ENCODE peak calls at places on chromosome 12, in four cellular contexts. Q, W, X and E are unnamed samples.

GRCh38 chr12:66653801-66654200 is 25.1 kb downstream of the GRIP1 start:
- DNase-seq in Q (no peak), W (no peak), X (peak), E (no peak)

GRCh38 chr12:61095131-61095530 is 1165.1 kb upstream of the USP15 start:
- DNase-seq in Q (no peak), W (peak), X (no peak), E (no peak)

GRCh38 chr12:81229718-81230117 is 151.8 kb downstream of the ACSS3 start:
- DNase-seq in Q (no peak), W (no peak), X (no peak), E (no peak)

GRCh38 chr12:48580831-48581230 is 11.0 kb upstream of the LALBA start:
- DNase-seq in Q (no peak), W (no peak), X (no peak), E (peak)

GRCh38 chr12:127083028-127083949 is 1183.7 kb upstream of the TMEM132C start:
- DNase-seq in Q (no peak), W (peak), X (no peak), E (peak)

GRCh38 chr12:25723286-25723685 is 170.2 kb upstream of the LMNTD1 start:
- DNase-seq in Q (no peak), W (no peak), X (no peak), E (no peak)

GRCh38 chr12:121489874-121490273 is 90.0 kb downstream of the RNF34 start:
- DNase-seq in Q (no peak), W (no peak), X (no peak), E (no peak)

GRCh38 chr12:130617219-130617618 is 98.9 kb downstream of the RIMBP2 start:
- DNase-seq in Q (no peak), W (no peak), X (no peak), E (peak)

GRCh38 chr12:23472329-23472971 is 477.0 kb downstream of the SOX5 start:
- DNase-seq in Q (no peak), W (no peak), X (peak), E (peak)

GRCh38 chr12:27501956-27502562 is 21.9 kb upstream of the PPFIBP1 start:
- DNase-seq in Q (no peak), W (no peak), X (no peak), E (no peak)

GRCh38 chr12:131547560-131547959 is 163.3 kb upstream of the SFSWAP start:
- DNase-seq in Q (no peak), W (no peak), X (no peak), E (no peak)

GRCh38 chr12:104733717-104734175 is 224.3 kb downstream of the SLC41A2 start:
- DNase-seq in Q (no peak), W (no peak), X (peak), E (no peak)

GRCh38 chr12:116708826-116709756 is 28.8 kb downstream of the SPRING1 start:
- DNase-seq in Q (no peak), W (peak), X (peak), E (peak)

GRCh38 chr12:34402228-34402898 is 380.1 kb downstream of the ALG10 start:
- DNase-seq in Q (peak), W (no peak), X (peak), E (no peak)

GRCh38 chr12:10365716-10366433 is 24.0 kb downstream of the KLRK1 start:
- DNase-seq in Q (no peak), W (no peak), X (no peak), E (no peak)

GRCh38 chr12:93777249-93777648 is 100.1 kb downstream of the CRADD start:
- DNase-seq in Q (no peak), W (peak), X (no peak), E (no peak)

GRCh38 chr12:122023339-122024131 is 1.9 kb downstream of the BCL7A start:
- DNase-seq in Q (peak), W (peak), X (peak), E (peak)

GRCh38 chr12:127567531-127567930 is 699.4 kb upstream of the TMEM132C start:
- DNase-seq in Q (no peak), W (no peak), X (no peak), E (no peak)

GRCh38 chr12:13024151-13024946 is 19.8 kb upstream of the FAM234B start:
- DNase-seq in Q (no peak), W (peak), X (no peak), E (no peak)

GRCh38 chr12:51886021-51886710 is 1.7 kb upstream of the ANKRD33 start:
- DNase-seq in Q (peak), W (peak), X (peak), E (peak)

GRCh38 chr12:72031066-72031465 is 92.4 kb downstream of the TPH2 start:
- DNase-seq in Q (no peak), W (no peak), X (no peak), E (no peak)

GRCh38 chr12:5078423-5078822 is 34.7 kb downstream of the KCNA5 start:
- DNase-seq in Q (no peak), W (no peak), X (no peak), E (no peak)

GRCh38 chr12:107760207-107760816 is 625 bp downstream of the PRDM4 start:
- DNase-seq in Q (peak), W (no peak), X (peak), E (peak)

GRCh38 chr12:98418357-98419075 is 96.9 kb upstream of the TMPO start:
- DNase-seq in Q (peak), W (peak), X (peak), E (peak)

GRCh38 chr12:98417303-98417702 is 98.1 kb upstream of the TMPO start:
- DNase-seq in Q (no peak), W (no peak), X (no peak), E (no peak)

GRCh38 chr12:98419795-98420402 is 95.5 kb upstream of the TMPO start:
- DNase-seq in Q (no peak), W (no peak), X (no peak), E (no peak)

GRCh38 chr12:98419101-98419794 is 96.1 kb upstream of the TMPO start:
- DNase-seq in Q (no peak), W (no peak), X (no peak), E (no peak)

GRCh38 chr12:98416845-98417244 is 98.5 kb upstream of the TMPO start:
- DNase-seq in Q (no peak), W (peak), X (no peak), E (peak)
- TF ChIP-seq CTCF in Q (no peak), W (no peak), X (peak), E (no peak)

DNA sequence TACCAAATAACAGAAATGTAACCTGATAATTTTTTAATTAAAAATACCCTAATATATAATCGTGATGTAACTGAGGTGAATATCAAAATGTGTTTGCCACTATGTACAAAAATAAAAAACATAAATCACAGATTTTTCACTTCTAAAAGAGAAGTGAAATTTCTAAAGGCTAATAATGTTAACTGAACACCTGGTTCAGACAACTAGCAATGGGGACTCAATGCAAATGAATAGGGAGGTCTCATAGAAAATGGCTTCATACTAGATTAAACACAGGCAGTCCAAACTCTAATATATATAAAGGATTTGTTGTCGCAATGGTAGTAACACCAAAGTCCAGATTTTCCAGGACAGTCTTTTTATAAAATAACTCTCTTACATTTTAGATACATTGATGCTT is 365.4 kb upstream of the ATP2B1 start:
- DNase-seq in Q (no peak), W (no peak), X (no peak), E (no peak)
- H3K27ac ChIP-seq in Q (no peak), W (no peak), X (no peak), E (no peak)

DNA sequence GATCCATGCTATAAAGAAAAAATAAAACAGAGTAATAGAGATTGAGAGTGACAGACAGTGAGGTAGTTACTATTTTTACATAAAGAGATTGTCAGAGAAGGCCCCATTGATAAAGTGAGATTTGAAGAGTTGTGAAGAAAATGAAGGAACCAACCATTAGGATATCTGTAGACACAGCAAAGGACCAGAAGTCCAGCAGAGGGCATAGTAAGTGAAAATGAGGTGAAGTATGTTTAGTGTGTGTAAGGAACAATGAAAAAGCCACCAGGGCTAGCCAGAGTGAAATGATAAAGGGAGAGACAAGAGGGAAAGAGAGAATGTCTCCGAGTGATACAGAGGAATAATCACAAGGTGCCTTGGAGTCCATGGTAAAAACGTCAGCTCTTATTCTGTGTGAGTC is 411.0 kb downstream of the NELL2 start:
- DNase-seq in Q (no peak), W (no peak), X (no peak), E (no peak)
- TF ChIP-seq CTCF in Q (no peak), W (peak), X (peak), E (no peak)

DNA sequence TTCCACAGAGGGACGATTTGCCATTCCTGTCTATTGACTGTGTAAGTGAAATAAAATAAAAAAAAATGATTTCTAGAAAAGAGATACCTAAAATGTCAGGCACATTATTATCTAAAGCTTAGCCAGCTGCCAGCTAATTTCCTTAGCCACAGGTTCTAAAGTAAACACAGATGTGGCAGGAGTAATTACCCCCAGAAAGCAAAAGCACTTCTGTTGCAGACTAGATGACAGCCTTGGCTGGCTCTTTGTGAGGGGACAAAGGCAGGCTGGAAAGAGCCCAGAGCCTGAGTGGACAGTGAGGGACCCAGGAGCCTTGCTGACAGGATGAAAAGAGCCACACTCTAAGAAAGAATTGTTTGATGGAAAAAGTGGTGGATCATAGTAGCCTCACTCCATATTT is 418.1 kb downstream of the LRIG3 start:
- DNase-seq in Q (no peak), W (no peak), X (no peak), E (no peak)
- H3K27ac ChIP-seq in Q (no peak), W (no peak), X (no peak), E (no peak)

GRCh38 chr12:2282321-2282720 is 229.5 kb downstream of the CACNA1C start:
- DNase-seq in Q (no peak), W (no peak), X (peak), E (no peak)
- TF ChIP-seq CTCF in Q (no peak), W (peak), X (peak), E (no peak)

GRCh38 chr12:82880442-82880901 is 193.8 kb downstream of the TMTC2 start:
- DNase-seq in Q (no peak), W (no peak), X (no peak), E (no peak)

GRCh38 chr12:82877963-82878362 is 191.3 kb downstream of the TMTC2 start:
- DNase-seq in Q (no peak), W (no peak), X (no peak), E (no peak)

GRCh38 chr12:82883396-82884360 is 197.0 kb downstream of the TMTC2 start:
- DNase-seq in Q (no peak), W (no peak), X (no peak), E (no peak)
- H3K27ac ChIP-seq in Q (no peak), W (no peak), X (no peak), E (no peak)